ENCODE peak calls at places on chromosomes 7 and 10, in five cellular contexts. K is tibial artery, C is right cardiac atrium, L is brain microvascular endothelial cell, V is SJSA1. P is an unnamed sample.

GRCh38 chr7:13991791-13992620 is 2.5 kb upstream of the ETV1 start:
- DNase-seq in K (no peak), C (no peak), L (no peak), V (no peak), P (no peak)

GRCh38 chr7:41816111-41816510 is 113.2 kb upstream of the INHBA start:
- DNase-seq in K (no peak), C (no peak), L (no peak), V (no peak), P (no peak)

GRCh38 chr7:120609136-120609753 is 248.7 kb downstream of the TSPAN12 start:
- DNase-seq in K (no peak), C (no peak), L (no peak), V (no peak), P (no peak)

GRCh38 chr10:114022292-114022691 is 21.4 kb upstream of the ADRB1 start:
- DNase-seq in K (no peak), C (peak), L (no peak), V (no peak), P (no peak)

GRCh38 chr10:95506056-95506737 is 55.0 kb downstream of the SORBS1 start:
- DNase-seq in K (no peak), C (no peak), L (no peak), V (no peak), P (no peak)

GRCh38 chr10:132606536-132607316 is 69.1 kb downstream of the INPP5A start:
- DNase-seq in K (peak), C (peak), L (peak), V (peak), P (no peak)

GRCh38 chr10:88165849-88166271 is 302.4 kb downstream of the PTEN start:
- DNase-seq in K (no peak), C (no peak), L (no peak), V (no peak), P (no peak)

GRCh38 chr7:26680616-26681015 is 183.8 kb downstream of the SKAP2 start:
- DNase-seq in K (no peak), C (no peak), L (no peak), V (no peak), P (no peak)

GRCh38 chr7:8261711-8262695 is at the start of gene ICA1:
- DNase-seq in K (peak), C (peak), L (peak), V (peak), P (no peak)

GRCh38 chr7:33806284-33807157 is 98.8 kb upstream of the BMPER start:
- DNase-seq in K (no peak), C (peak), L (peak), V (no peak), P (no peak)

GRCh38 chr7:5426226-5426475 is 2.5 kb upstream of the TNRC18 start:
- DNase-seq in K (no peak), C (no peak), L (peak), V (no peak), P (no peak)

GRCh38 chr10:108901766-108902365 is 1021.4 kb downstream of the XPNPEP1 start:
- DNase-seq in K (no peak), C (no peak), L (no peak), V (peak), P (no peak)

GRCh38 chr7:23072043-23072442 is 33.5 kb upstream of the KLHL7 start:
- DNase-seq in K (no peak), C (no peak), L (no peak), V (no peak), P (no peak)

GRCh38 chr10:34479520-34480179 is 335.4 kb downstream of the PARD3 start:
- DNase-seq in K (no peak), C (no peak), L (no peak), V (no peak), P (no peak)

GRCh38 chr7:111752022-111752582 is 189.8 kb upstream of the IMMP2L start:
- DNase-seq in K (peak), C (peak), L (no peak), V (peak), P (no peak)

GRCh38 chr10:80064120-80064886 is 14.2 kb upstream of the TMEM254 start:
- DNase-seq in K (no peak), C (no peak), L (no peak), V (no peak), P (no peak)

GRCh38 chr10:97574374-97575100 is 2.0 kb downstream of the ANKRD2 start:
- DNase-seq in K (peak), C (peak), L (peak), V (peak), P (no peak)

GRCh38 chr10:7817984-7818294 is 366 bp upstream of the TAF3 start:
- DNase-seq in K (no peak), C (no peak), L (no peak), V (no peak), P (no peak)

GRCh38 chr7:129667116-129667515 is 55.6 kb downstream of the NRF1 start:
- DNase-seq in K (no peak), C (no peak), L (no peak), V (no peak), P (no peak)

GRCh38 chr7:156127166-156128134 is 315.2 kb upstream of the SHH start:
- DNase-seq in K (no peak), C (no peak), L (no peak), V (no peak), P (no peak)

GRCh38 chr10:43392757-43393156 is 16.2 kb downstream of the HNRNPF start:
- DNase-seq in K (peak), C (no peak), L (no peak), V (no peak), P (no peak)

GRCh38 chr7:43873300-43873699 is 4.0 kb upstream of the MRPS24 start:
- DNase-seq in K (no peak), C (peak), L (peak), V (no peak), P (no peak)

GRCh38 chr10:132546567-132547420 is 9.2 kb downstream of the INPP5A start:
- DNase-seq in K (peak), C (no peak), L (no peak), V (no peak), P (no peak)

GRCh38 chr7:155662343-155663043 is 18.0 kb downstream of the RBM33 start:
- DNase-seq in K (no peak), C (no peak), L (no peak), V (no peak), P (no peak)

GRCh38 chr7:104431930-104432329 is 103.5 kb downstream of the LHFPL3 start:
- DNase-seq in K (no peak), C (no peak), L (no peak), V (no peak), P (no peak)

GRCh38 chr10:50416181-50416824 is 165.0 kb upstream of the ASAH2 start:
- DNase-seq in K (no peak), C (no peak), L (peak), V (no peak), P (no peak)

GRCh38 chr10:21599582-21599981 is 65.5 kb downstream of the MLLT10 start:
- DNase-seq in K (no peak), C (no peak), L (no peak), V (no peak), P (no peak)

DNA sequence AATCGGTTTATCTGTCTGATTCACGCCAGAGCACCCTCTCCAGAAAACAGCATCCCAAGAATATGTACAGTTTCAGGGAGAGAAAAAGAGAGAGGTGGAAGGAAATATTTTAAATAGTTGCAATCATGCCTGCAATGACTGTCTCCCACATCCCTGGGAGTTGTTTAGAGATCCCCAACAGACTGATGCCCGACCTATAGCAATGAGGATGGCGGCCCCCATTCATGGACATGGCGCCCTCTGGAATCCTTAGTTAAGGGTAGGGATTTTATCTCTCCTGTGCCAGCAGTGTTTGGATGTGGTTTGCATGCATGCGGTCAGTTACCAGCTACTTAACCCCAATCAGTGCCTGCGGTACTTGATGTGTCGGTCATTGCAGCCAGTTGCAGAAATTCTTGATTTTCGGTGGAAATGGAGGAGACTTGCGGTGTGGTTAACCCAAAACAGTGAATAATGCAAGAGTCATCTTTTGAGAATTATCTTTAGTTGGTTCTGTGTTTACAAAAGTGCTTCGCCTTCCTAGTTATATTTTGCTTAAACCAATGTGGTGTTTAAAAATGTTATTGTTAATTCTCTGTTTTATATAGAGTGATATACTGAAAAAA is 186.0 kb upstream of the TCF7L2 start:
- DNase-seq in K (no peak), C (no peak), L (peak), V (peak), P (peak)
- H3K27ac ChIP-seq in K (no peak), C (no peak), L (peak), V (peak), P (no peak)

GRCh38 chr7:36285276-36285675 is 104.4 kb upstream of the ANLN start:
- DNase-seq in K (peak), C (no peak), L (no peak), V (no peak), P (no peak)
- H3K27ac ChIP-seq in K (no peak), C (no peak), L (no peak), V (no peak), P (no peak)

GRCh38 chr10:99984635-99985034 is 25.1 kb downstream of the DNMBP start:
- DNase-seq in K (no peak), C (no peak), L (no peak), V (no peak), P (no peak)
- H3K27ac ChIP-seq in K (no peak), C (no peak), L (peak), V (no peak), P (no peak)

DNA sequence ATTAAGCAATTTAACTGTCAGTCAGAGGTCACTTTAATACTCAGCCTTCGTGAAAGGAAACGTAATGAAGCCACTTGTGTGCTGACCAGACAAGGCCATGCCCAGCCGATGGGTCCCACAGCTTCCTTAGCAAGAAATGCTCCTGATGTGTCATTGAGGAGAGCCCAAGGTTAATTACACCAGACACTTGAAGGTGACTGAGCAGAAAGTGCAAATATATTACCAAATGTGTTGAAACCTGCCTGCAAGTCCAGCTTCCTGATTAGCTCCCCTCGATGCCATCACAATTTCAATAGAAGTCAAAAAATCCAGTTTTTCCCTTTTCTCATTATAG is 151.5 kb upstream of the RSU1 start:
- DNase-seq in K (no peak), C (no peak), L (no peak), V (no peak), P (no peak)
- H3K27ac ChIP-seq in K (peak), C (no peak), L (peak), V (peak), P (peak)

GRCh38 chr7:74093671-74094223 is 10.1 kb downstream of the LIMK1 start:
- DNase-seq in K (no peak), C (no peak), L (no peak), V (peak), P (no peak)
- H3K27ac ChIP-seq in K (peak), C (no peak), L (peak), V (peak), P (peak)

DNA sequence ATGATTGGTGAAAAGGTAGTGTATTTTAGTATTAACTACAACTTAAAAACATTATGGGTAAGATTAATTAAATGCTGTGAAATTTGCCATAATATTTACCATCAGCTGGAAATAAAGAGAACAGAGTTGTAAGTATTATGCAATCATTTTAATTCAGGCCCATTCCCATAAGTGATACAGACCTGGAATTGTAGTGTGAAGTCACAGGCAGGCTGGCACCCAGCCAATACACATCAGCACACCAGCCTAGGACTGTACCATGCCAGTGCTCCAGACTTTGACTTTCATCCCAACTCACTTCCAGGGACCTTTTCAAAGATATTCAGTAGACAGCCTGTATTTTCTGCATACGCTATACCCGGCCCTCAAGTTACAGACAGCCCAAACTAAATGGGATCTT is 143.3 kb downstream of the TES start:
- DNase-seq in K (peak), C (peak), L (no peak), V (no peak), P (no peak)
- H3K27ac ChIP-seq in K (peak), C (peak), L (peak), V (peak), P (peak)

GRCh38 chr10:125843603-125844329 is 20.4 kb downstream of the BCCIP start:
- DNase-seq in K (no peak), C (no peak), L (no peak), V (no peak), P (no peak)
- H3K27ac ChIP-seq in K (no peak), C (no peak), L (no peak), V (no peak), P (no peak)

GRCh38 chr7:116570306-116570705 is 45.5 kb downstream of the CAV1 start:
- DNase-seq in K (no peak), C (no peak), L (no peak), V (no peak), P (no peak)

GRCh38 chr7:116571552-116571951 is 46.7 kb downstream of the CAV1 start:
- DNase-seq in K (no peak), C (no peak), L (no peak), V (no peak), P (no peak)

GRCh38 chr7:116571037-116571436 is 46.2 kb downstream of the CAV1 start:
- DNase-seq in K (no peak), C (no peak), L (peak), V (no peak), P (no peak)

GRCh38 chr7:116572036-116572435 is 47.2 kb downstream of the CAV1 start:
- DNase-seq in K (no peak), C (no peak), L (no peak), V (no peak), P (no peak)

DNA sequence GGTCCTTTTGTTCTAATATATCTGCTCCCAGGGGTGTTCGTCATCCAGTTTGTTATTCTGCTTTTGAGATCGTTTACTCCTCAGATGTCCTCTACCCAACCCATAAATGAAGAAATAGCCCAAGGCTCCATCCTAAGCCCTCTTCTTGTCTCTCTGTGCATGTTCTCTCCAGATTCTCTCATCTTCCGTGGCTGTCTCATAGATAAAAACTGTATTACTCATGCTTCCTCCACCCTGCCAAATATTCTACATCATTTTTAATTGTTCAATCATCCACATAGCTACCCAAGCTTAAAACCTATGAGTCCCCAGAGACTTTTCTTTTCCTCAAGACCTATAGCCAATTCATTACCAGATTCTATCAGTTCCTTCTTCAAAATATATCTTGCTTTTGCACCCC is 44.9 kb downstream of the CAV1 start:
- DNase-seq in K (no peak), C (no peak), L (peak), V (no peak), P (peak)
- H3K27ac ChIP-seq in K (peak), C (no peak), L (peak), V (peak), P (peak)

GRCh38 chr10:52379287-52379686 is 65.2 kb downstream of the DKK1 start:
- DNase-seq in K (no peak), C (no peak), L (no peak), V (no peak), P (no peak)

GRCh38 chr10:52383088-52383487 is 69.0 kb downstream of the DKK1 start:
- DNase-seq in K (no peak), C (no peak), L (no peak), V (no peak), P (no peak)

GRCh38 chr10:52376665-52377354 is 62.7 kb downstream of the DKK1 start:
- DNase-seq in K (no peak), C (no peak), L (no peak), V (no peak), P (no peak)

GRCh38 chr10:52378124-52378523 is 64.0 kb downstream of the DKK1 start:
- DNase-seq in K (no peak), C (no peak), L (no peak), V (no peak), P (no peak)
- H3K27ac ChIP-seq in K (no peak), C (no peak), L (no peak), V (no peak), P (no peak)

P was measured in AG04450.